ENCODE peak calls at places on chromosome 12, in six cellular contexts. K, B, W, V, F and H are unnamed samples.

GRCh38 chr12:56601503-56601902 is 28.6 kb downstream of the BAZ2A start:
- DNase-seq in K (no peak), B (peak), W (peak), V (peak), F (no peak), H (peak)

GRCh38 chr12:94553875-94554274 is 94.2 kb upstream of the CEP83 start:
- DNase-seq in K (no peak), B (no peak), W (no peak), V (no peak), F (no peak), H (no peak)

GRCh38 chr12:90896164-90896563 is 58.8 kb downstream of the CCER1 start:
- DNase-seq in K (no peak), B (no peak), W (no peak), V (no peak), F (no peak), H (peak)

GRCh38 chr12:50690923-50691322 is 73.0 kb upstream of the ATF1 start:
- DNase-seq in K (peak), B (no peak), W (no peak), V (no peak), F (no peak), H (no peak)

GRCh38 chr12:10016881-10017280 is 6.5 kb downstream of the CLEC12B start:
- DNase-seq in K (no peak), B (peak), W (no peak), V (peak), F (no peak), H (peak)

GRCh38 chr12:129614221-129614885 is 289.5 kb downstream of the TMEM132D start:
- DNase-seq in K (no peak), B (no peak), W (no peak), V (no peak), F (no peak), H (no peak)

GRCh38 chr12:114984641-114985041 is 300.7 kb upstream of the TBX3 start:
- DNase-seq in K (no peak), B (no peak), W (no peak), V (no peak), F (no peak), H (no peak)

GRCh38 chr12:67069451-67070306 is 199.5 kb upstream of the CAND1 start:
- DNase-seq in K (peak), B (peak), W (peak), V (peak), F (no peak), H (no peak)

GRCh38 chr12:13661005-13661887 is 320.2 kb downstream of the GRIN2B start:
- DNase-seq in K (peak), B (peak), W (peak), V (peak), F (peak), H (peak)

GRCh38 chr12:94219622-94220302 is 71.4 kb downstream of the PLXNC1 start:
- DNase-seq in K (no peak), B (no peak), W (no peak), V (no peak), F (no peak), H (no peak)

GRCh38 chr12:115103884-115104883 is 420.2 kb upstream of the TBX3 start:
- DNase-seq in K (no peak), B (peak), W (no peak), V (peak), F (no peak), H (no peak)

GRCh38 chr12:57739387-57739786 is 845 bp upstream of the AGAP2 start:
- DNase-seq in K (no peak), B (no peak), W (no peak), V (no peak), F (no peak), H (no peak)

GRCh38 chr12:41531147-41531829 is 343.2 kb downstream of the PDZRN4 start:
- DNase-seq in K (no peak), B (no peak), W (no peak), V (no peak), F (no peak), H (no peak)

GRCh38 chr12:1911598-1912575 is 6.6 kb downstream of the CACNA2D4 start:
- DNase-seq in K (no peak), B (no peak), W (no peak), V (peak), F (no peak), H (no peak)

GRCh38 chr12:117695956-117696355 is 272.8 kb downstream of the KSR2 start:
- DNase-seq in K (no peak), B (no peak), W (no peak), V (no peak), F (no peak), H (no peak)

GRCh38 chr12:121580959-121581680 is at the start of gene KDM2B:
- DNase-seq in K (peak), B (no peak), W (peak), V (peak), F (no peak), H (peak)

GRCh38 chr12:53219116-53219955 is 12.3 kb upstream of the ITGB7 start:
- DNase-seq in K (no peak), B (peak), W (peak), V (peak), F (no peak), H (peak)

GRCh38 chr12:21369141-21369980 is 3.3 kb upstream of the IAPP start:
- DNase-seq in K (no peak), B (no peak), W (no peak), V (no peak), F (no peak), H (peak)

GRCh38 chr12:11986165-11986564 is 84.6 kb upstream of the BCL2L14 start:
- DNase-seq in K (no peak), B (no peak), W (no peak), V (no peak), F (no peak), H (no peak)

GRCh38 chr12:131855521-131856142 is 27.4 kb downstream of the MMP17 start:
- DNase-seq in K (no peak), B (no peak), W (peak), V (no peak), F (no peak), H (no peak)
- TF ChIP-seq MYC in K (no peak), B (no peak), W (no peak), V (no peak), F (no peak), H (no peak)

GRCh38 chr12:26795899-26796298 is 37.1 kb downstream of the ITPR2 start:
- DNase-seq in K (no peak), B (no peak), W (no peak), V (no peak), F (no peak), H (no peak)

GRCh38 chr12:26798669-26799068 is 34.3 kb downstream of the ITPR2 start:
- DNase-seq in K (no peak), B (no peak), W (no peak), V (no peak), F (no peak), H (no peak)

GRCh38 chr12:26799741-26800140 is 33.3 kb downstream of the ITPR2 start:
- DNase-seq in K (no peak), B (no peak), W (no peak), V (no peak), F (no peak), H (peak)

GRCh38 chr12:26800347-26800746 is 32.6 kb downstream of the ITPR2 start:
- DNase-seq in K (no peak), B (no peak), W (no peak), V (no peak), F (no peak), H (no peak)

DNA sequence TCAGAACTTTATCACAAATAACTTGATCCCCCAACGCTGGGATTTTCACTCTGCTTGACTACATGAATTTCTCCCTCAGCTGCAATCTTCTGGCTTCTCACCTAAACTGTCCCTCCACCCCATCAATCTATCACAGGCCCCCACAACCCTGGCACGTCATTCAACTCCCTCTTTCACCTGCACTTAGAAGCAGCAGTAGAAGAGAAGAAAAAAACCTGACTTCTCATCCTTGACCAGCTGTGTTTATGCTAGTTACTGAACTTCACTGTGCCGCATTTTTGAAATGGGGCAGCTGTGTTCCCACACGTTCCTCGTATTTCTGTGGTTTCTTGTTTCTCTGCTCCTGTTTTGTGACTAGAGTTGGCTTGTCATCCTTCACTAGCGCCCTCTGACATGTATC is 35.0 kb downstream of the ITPR2 start:
- DNase-seq in K (no peak), B (no peak), W (no peak), V (no peak), F (peak), H (no peak)
- TF ChIP-seq CTCF in K (no peak), B (no peak), W (no peak), V (no peak), F (no peak), H (no peak)

DNA sequence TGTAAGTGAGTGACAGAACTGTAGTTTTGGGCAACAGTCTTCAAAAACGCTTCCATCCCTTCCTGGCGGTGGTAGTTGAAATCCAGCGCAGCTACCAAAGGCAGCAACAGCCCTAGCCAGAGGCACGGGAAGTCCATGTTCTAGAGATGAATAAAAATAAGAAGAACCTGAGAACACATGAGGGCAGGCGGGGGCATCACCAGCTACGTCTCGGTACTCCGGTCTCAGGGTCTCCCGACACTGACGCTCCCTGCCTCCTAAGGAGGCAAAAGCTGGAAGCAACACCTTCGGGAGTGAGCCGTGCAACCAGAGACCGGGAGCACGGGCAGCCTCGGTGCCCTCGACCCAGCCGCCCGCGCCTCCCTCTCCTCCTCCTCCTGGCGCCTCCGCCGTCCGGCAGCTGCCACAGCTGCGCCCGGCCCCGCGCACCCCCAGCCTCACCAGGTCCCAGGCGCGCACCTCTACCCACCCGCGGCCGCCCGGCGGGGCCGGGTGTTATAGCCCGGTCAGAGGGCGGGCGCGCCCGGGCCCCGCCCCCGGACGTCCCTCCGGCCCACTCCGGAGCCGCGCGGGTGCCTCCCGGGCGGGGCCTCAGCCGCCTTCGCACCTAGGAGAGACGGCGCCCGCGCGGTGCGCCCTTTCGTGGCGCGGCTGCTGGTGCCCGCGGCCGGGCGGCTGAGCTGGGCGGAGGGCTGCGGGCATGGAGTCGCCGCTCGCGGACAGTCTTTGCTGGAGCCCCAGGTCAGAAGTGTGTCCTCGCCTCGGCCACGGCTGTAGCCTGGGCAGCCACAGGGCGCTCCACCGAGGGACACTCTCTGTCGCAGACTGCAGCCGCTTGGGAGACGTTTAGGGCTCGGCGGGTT is at the start of gene CPM:
- DNase-seq in K (no peak), B (peak), W (peak), V (peak), F (no peak), H (peak)
- TF ChIP-seq POLR2A in K (no peak), B (peak), W (no peak), V (no peak), F (no peak), H (no peak)

GRCh38 chr12:83036847-83037246 is 350.1 kb downstream of the TMTC2 start:
- DNase-seq in K (no peak), B (no peak), W (no peak), V (no peak), F (no peak), H (no peak)
- TF ChIP-seq MYC in K (no peak), B (no peak), W (no peak), V (no peak), F (no peak), H (no peak)

GRCh38 chr12:131117438-131118245 is 163.9 kb downstream of the ADGRD1 start:
- DNase-seq in K (no peak), B (no peak), W (no peak), V (no peak), F (no peak), H (no peak)

GRCh38 chr12:131115766-131116165 is 162.1 kb downstream of the ADGRD1 start:
- DNase-seq in K (no peak), B (no peak), W (no peak), V (no peak), F (no peak), H (no peak)

GRCh38 chr12:131114942-131115584 is 161.4 kb downstream of the ADGRD1 start:
- DNase-seq in K (no peak), B (no peak), W (no peak), V (no peak), F (no peak), H (no peak)

GRCh38 chr12:131118366-131118765 is 164.7 kb downstream of the ADGRD1 start:
- DNase-seq in K (no peak), B (no peak), W (no peak), V (no peak), F (no peak), H (no peak)

DNA sequence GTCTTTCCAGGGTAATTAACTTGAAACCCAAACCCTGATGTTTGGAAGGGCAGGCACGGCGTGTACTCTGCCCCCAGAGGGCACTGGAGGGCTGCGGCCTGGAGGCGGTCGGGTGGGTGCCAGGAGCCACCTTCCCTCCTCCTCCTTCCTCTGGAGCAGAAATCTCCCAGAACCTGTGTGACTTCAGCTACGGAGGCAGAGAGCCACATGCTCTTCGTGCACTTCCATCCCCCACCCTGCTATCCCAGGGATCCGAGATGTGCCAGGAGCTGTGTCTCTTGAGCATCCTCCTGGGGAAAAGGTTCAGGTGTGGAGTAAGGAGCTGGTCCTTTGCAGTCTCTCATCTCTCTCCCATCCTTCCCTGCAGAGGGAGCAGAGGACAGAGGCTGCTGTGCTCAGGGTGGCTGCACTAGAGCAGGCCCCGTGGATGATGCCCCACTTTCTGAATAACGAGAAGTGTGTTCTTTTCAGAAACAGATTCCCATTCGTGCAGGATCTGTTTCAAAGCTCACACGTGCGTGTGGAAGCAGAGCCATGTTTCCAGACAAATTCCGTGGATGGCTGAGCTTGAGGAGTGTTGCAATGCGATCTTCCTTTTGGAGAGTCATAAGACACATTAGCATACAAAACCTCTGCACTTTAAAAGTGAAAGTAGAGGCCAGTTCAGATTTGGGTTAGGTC is 162.9 kb downstream of the ADGRD1 start:
- DNase-seq in K (no peak), B (peak), W (peak), V (peak), F (no peak), H (no peak)
- TF ChIP-seq CTCF in K (peak), B (peak), W (peak), V (peak), F (peak), H (peak)

GRCh38 chr12:31324845-31325523 is 966 bp downstream of the SINHCAF start:
- DNase-seq in K (no peak), B (peak), W (peak), V (peak), F (no peak), H (peak)

GRCh38 chr12:31322651-31323248 is 3.2 kb downstream of the SINHCAF start:
- DNase-seq in K (no peak), B (peak), W (no peak), V (peak), F (no peak), H (peak)

GRCh38 chr12:31324116-31324844 is 1.7 kb downstream of the SINHCAF start:
- DNase-seq in K (peak), B (peak), W (peak), V (peak), F (no peak), H (peak)

GRCh38 chr12:31321565-31322228 is 4.3 kb downstream of the SINHCAF start:
- DNase-seq in K (no peak), B (no peak), W (no peak), V (no peak), F (no peak), H (peak)

GRCh38 chr12:31323466-31324115 is 2.4 kb downstream of the SINHCAF start:
- DNase-seq in K (no peak), B (peak), W (peak), V (peak), F (no peak), H (peak)
- TF ChIP-seq POLR2A in K (no peak), B (no peak), W (peak), V (no peak), F (peak), H (peak)

GRCh38 chr12:65500121-65500846 is 221.8 kb downstream of the MSRB3 start:
- DNase-seq in K (no peak), B (no peak), W (no peak), V (peak), F (no peak), H (peak)

GRCh38 chr12:65499167-65499566 is 220.7 kb downstream of the MSRB3 start:
- DNase-seq in K (no peak), B (no peak), W (no peak), V (no peak), F (no peak), H (no peak)

GRCh38 chr12:65501935-65502334 is 223.5 kb downstream of the MSRB3 start:
- DNase-seq in K (no peak), B (no peak), W (no peak), V (no peak), F (no peak), H (no peak)

GRCh38 chr12:65504417-65504816 is 225.9 kb downstream of the MSRB3 start:
- DNase-seq in K (no peak), B (no peak), W (no peak), V (no peak), F (no peak), H (no peak)

DNA sequence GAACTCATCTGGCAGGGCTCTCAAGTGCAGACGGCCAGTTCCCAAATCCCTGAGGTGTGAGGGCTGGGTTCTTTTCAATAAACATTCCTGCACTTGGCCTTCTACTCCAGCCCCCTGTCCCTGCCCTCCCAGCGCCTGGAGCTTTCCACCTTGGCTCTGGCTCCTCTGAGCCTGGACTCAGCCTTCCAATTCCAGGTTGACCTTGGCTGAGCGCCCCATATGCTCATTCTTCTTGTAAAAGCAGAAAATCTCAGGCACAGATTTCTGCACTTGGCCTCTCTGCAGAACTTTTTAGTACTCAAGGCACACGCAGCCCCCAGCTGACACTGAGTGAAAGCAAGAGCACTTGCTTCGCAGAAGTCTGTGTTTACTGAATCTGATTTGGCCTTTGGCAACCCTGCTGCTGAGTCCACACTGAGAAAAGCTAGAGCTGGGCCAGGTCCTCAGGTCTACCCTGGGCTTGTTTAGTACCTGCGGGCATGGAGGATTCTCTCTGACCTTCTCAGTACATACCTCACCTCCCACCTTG is 222.7 kb downstream of the MSRB3 start:
- DNase-seq in K (no peak), B (no peak), W (no peak), V (no peak), F (no peak), H (peak)
- TF ChIP-seq MYC in K (no peak), B (no peak), W (no peak), V (no peak), F (no peak), H (no peak)

GRCh38 chr12:2937500-2937899 is 21.7 kb upstream of the TEAD4 start:
- DNase-seq in K (no peak), B (no peak), W (no peak), V (no peak), F (no peak), H (peak)
- TF ChIP-seq CTCF in K (no peak), B (no peak), W (no peak), V (no peak), F (no peak), H (no peak)

GRCh38 chr12:6947615-6948014 is 3.5 kb upstream of the PTPN6 start:
- DNase-seq in K (no peak), B (no peak), W (no peak), V (no peak), F (no peak), H (no peak)
- TF ChIP-seq POLR2A in K (no peak), B (no peak), W (no peak), V (no peak), F (no peak), H (no peak)

GRCh38 chr12:3136641-3137267 is 59.6 kb downstream of the TSPAN9 start:
- DNase-seq in K (no peak), B (no peak), W (no peak), V (no peak), F (no peak), H (no peak)

GRCh38 chr12:3135522-3136461 is 58.6 kb downstream of the TSPAN9 start:
- DNase-seq in K (peak), B (peak), W (peak), V (peak), F (peak), H (peak)

GRCh38 chr12:3138896-3139590 is 61.9 kb downstream of the TSPAN9 start:
- DNase-seq in K (no peak), B (no peak), W (no peak), V (no peak), F (no peak), H (no peak)

GRCh38 chr12:3137814-3138445 is 60.8 kb downstream of the TSPAN9 start:
- DNase-seq in K (no peak), B (no peak), W (no peak), V (no peak), F (no peak), H (no peak)

GRCh38 chr12:3137268-3137761 is 60.1 kb downstream of the TSPAN9 start:
- DNase-seq in K (no peak), B (no peak), W (no peak), V (no peak), F (no peak), H (peak)
- TF ChIP-seq MYC in K (no peak), B (no peak), W (no peak), V (no peak), F (no peak), H (no peak)